ENCODE peak calls at places on chromosomes 5 and 9, in nine cellular contexts. E, J, B, V, Y, P, Q, D and L are unnamed samples.

GRCh38 chr9:87107072-87107471 is 159.8 kb upstream of the GAS1 start:
- DNase-seq in E (peak), J (no peak), B (no peak), V (no peak), Y (no peak), P (peak), Q (peak), D (peak), L (no peak)

GRCh38 chr9:134291961-134292871 is 34.0 kb upstream of the RXRA start:
- DNase-seq in E (no peak), J (no peak), B (no peak), V (no peak), Y (peak), P (no peak), Q (no peak), D (no peak), L (no peak)

GRCh38 chr5:131142970-131143617 is 22.0 kb downstream of the HINT1 start:
- DNase-seq in E (no peak), J (no peak), B (no peak), V (no peak), Y (no peak), P (no peak), Q (no peak), D (no peak), L (no peak)

GRCh38 chr5:31853398-31854135 is 214.6 kb downstream of the PDZD2 start:
- DNase-seq in E (no peak), J (no peak), B (no peak), V (no peak), Y (no peak), P (no peak), Q (peak), D (no peak), L (no peak)

GRCh38 chr5:131209506-131210191 is 38.9 kb downstream of the LYRM7 start:
- DNase-seq in E (no peak), J (no peak), B (no peak), V (no peak), Y (no peak), P (no peak), Q (no peak), D (no peak), L (peak)

GRCh38 chr5:147200001-147200400 is 34.8 kb upstream of the STK32A start:
- DNase-seq in E (no peak), J (no peak), B (no peak), V (no peak), Y (no peak), P (no peak), Q (no peak), D (no peak), L (no peak)

GRCh38 chr5:60814498-60814897 is 29.6 kb downstream of the ELOVL7 start:
- DNase-seq in E (no peak), J (no peak), B (no peak), V (no peak), Y (no peak), P (no peak), Q (no peak), D (no peak), L (no peak)

GRCh38 chr9:98130576-98131228 is 11.7 kb upstream of the TRIM14 start:
- DNase-seq in E (no peak), J (no peak), B (no peak), V (no peak), Y (no peak), P (no peak), Q (no peak), D (no peak), L (no peak)

GRCh38 chr9:108567571-108567970 is 288.2 kb downstream of the ACTL7B start:
- DNase-seq in E (no peak), J (no peak), B (no peak), V (no peak), Y (no peak), P (no peak), Q (no peak), D (no peak), L (no peak)

GRCh38 chr5:172178301-172179031 is 9.6 kb downstream of the STK10 start:
- DNase-seq in E (no peak), J (no peak), B (no peak), V (no peak), Y (peak), P (no peak), Q (no peak), D (no peak), L (peak)

GRCh38 chr9:128497824-128498610 is 6.5 kb upstream of the GLE1 start:
- DNase-seq in E (no peak), J (no peak), B (no peak), V (no peak), Y (no peak), P (no peak), Q (no peak), D (no peak), L (no peak)

GRCh38 chr9:115781361-115781760 is 372.2 kb upstream of the PAPPA start:
- DNase-seq in E (no peak), J (no peak), B (no peak), V (no peak), Y (no peak), P (no peak), Q (peak), D (no peak), L (no peak)

GRCh38 chr5:61394078-61394701 is 62.1 kb downstream of the ZSWIM6 start:
- DNase-seq in E (no peak), J (no peak), B (no peak), V (no peak), Y (no peak), P (peak), Q (no peak), D (peak), L (no peak)

GRCh38 chr5:168368854-168369253 is 77.4 kb downstream of the WWC1 start:
- DNase-seq in E (no peak), J (no peak), B (no peak), V (no peak), Y (no peak), P (no peak), Q (no peak), D (no peak), L (no peak)